ENCODE peak calls at places on chromosomes 13 and 19, in eight cellular contexts. B, F, R, C, Z, H, Q and T are unnamed samples.

GRCh38 chr13:111943229-111943795 is 123.6 kb upstream of the SOX1 start:
- DNase-seq in Q (no peak), Z (no peak), H (no peak), B (no peak), F (no peak), C (no peak), R (no peak), T (no peak)

GRCh38 chr19:33055718-33056117 is 9.0 kb downstream of the RHPN2 start:
- DNase-seq in B (no peak), H (no peak), R (peak; percentile 49), F (no peak), Q (no peak), Z (no peak), C (no peak), T (no peak)

GRCh38 chr13:63954683-63955082 is 2539.0 kb upstream of the PCDH20 start:
- DNase-seq in R (no peak), B (no peak), F (no peak), C (no peak), Z (no peak), Q (no peak), H (no peak), T (no peak)

GRCh38 chr13:95185851-95186250 is 115.4 kb downstream of the ABCC4 start:
- DNase-seq in C (no peak), Q (no peak), F (no peak), R (no peak), Z (peak; percentile 16), B (peak; percentile 43), H (no peak), T (no peak)

GRCh38 chr19:33674575-33675367 is 53.0 kb downstream of the CHST8 start:
- DNase-seq in F (no peak), H (peak; percentile 57), B (no peak), C (no peak), R (no peak), Z (no peak), Q (no peak), T (no peak)

GRCh38 chr13:29758591-29759114 is 91.8 kb downstream of the UBL3 start:
- DNase-seq in Z (no peak), H (no peak), B (peak; percentile 13), C (peak; percentile 59), Q (peak; percentile 13), R (no peak), F (no peak), T (no peak)

GRCh38 chr13:41137951-41138350 is 5.3 kb upstream of the KBTBD6 start:
- DNase-seq in Q (no peak), F (no peak), H (no peak), R (peak; percentile 81), Z (no peak), C (no peak), B (no peak), T (no peak)

GRCh38 chr19:38484747-38485146 is 51.3 kb downstream of the RYR1 start:
- DNase-seq in B (no peak), H (no peak), Z (no peak), C (no peak), Q (no peak), R (no peak), F (no peak), T (no peak)

GRCh38 chr13:44974056-44974798 is 15.0 kb downstream of the NUFIP1 start:
- DNase-seq in F (peak; percentile 63), Q (peak; percentile 57), C (peak; percentile 66), Z (no peak), B (no peak), H (no peak), R (peak; percentile 65), T (no peak)

GRCh38 chr13:20475927-20476691 is 49.5 kb downstream of the CRYL1 start:
- DNase-seq in C (no peak), Q (no peak), F (no peak), H (no peak), B (peak; percentile 54), Z (peak; percentile 85), R (no peak), T (no peak)

GRCh38 chr13:109610517-109610916 is 175.9 kb downstream of the IRS2 start:
- DNase-seq in R (no peak), F (peak; percentile 8), Z (peak; percentile 58), B (peak; percentile 13), C (peak; percentile 50), H (peak; percentile 69), Q (peak; percentile 35), T (no peak)

GRCh38 chr19:39967561-39967960 is 3.4 kb upstream of the PSMC4 start:
- DNase-seq in C (no peak), Z (no peak), F (no peak), H (no peak), B (no peak), Q (no peak), R (no peak), T (no peak)

GRCh38 chr13:28707629-28708427 is 10.9 kb downstream of the SLC46A3 start:
- DNase-seq in R (peak; percentile 92), F (no peak), H (no peak), C (no peak), Z (no peak), B (no peak), Q (no peak), T (no peak)

GRCh38 chr19:29268103-29268502 is 55.2 kb upstream of the UQCRFS1 start:
- DNase-seq in Z (no peak), C (no peak), Q (no peak), F (no peak), R (no peak), H (no peak), B (no peak), T (no peak)

GRCh38 chr13:34321986-34322385 is 504.0 kb downstream of the RFC3 start:
- DNase-seq in Q (no peak), B (no peak), H (no peak), C (no peak), Z (no peak), R (no peak), F (no peak), T (no peak)

GRCh38 chr19:57099199-57099661 is 20.6 kb upstream of the USP29 start:
- DNase-seq in Z (peak; percentile 36), R (peak; percentile 35), C (peak; percentile 85), B (peak; percentile 37), H (peak; percentile 84), Q (peak; percentile 46), F (peak; percentile 28), T (peak; percentile 13)

GRCh38 chr19:19059018-19059836 is 4.6 kb upstream of the SLC25A42 start:
- DNase-seq in Q (no peak), H (no peak), R (no peak), Z (no peak), C (peak; percentile 75), B (no peak), F (no peak), T (no peak)

GRCh38 chr19:38193445-38193844 is 30.6 kb downstream of the DPF1 start:
- DNase-seq in H (no peak), Z (no peak), Q (no peak), B (no peak), C (no peak), R (no peak), F (no peak), T (no peak)

GRCh38 chr13:74529968-74530367 is 395.8 kb upstream of the KLF12 start:
- DNase-seq in B (no peak), C (no peak), H (no peak), F (no peak), Q (no peak), Z (no peak), R (no peak), T (no peak)

GRCh38 chr19:40133491-40133890 is 42.7 kb upstream of the ZNF780A start:
- DNase-seq in Q (no peak), C (no peak), B (no peak), R (no peak), H (no peak), F (no peak), Z (no peak), T (no peak)

GRCh38 chr19:32010071-32010470 is 335.3 kb upstream of the ZNF507 start:
- DNase-seq in B (no peak), Q (no peak), C (no peak), R (no peak), H (no peak), F (no peak), Z (no peak), T (no peak)

GRCh38 chr19:13025819-13026477 is 30.7 kb downstream of the NFIX start:
- DNase-seq in R (no peak), Q (no peak), H (no peak), C (no peak), B (no peak), F (no peak), Z (no peak), T (no peak)

GRCh38 chr19:9839415-9839814 is 4.3 kb downstream of the PIN1 start:
- DNase-seq in B (no peak), Z (no peak), F (no peak), H (no peak), Q (no peak), R (peak; percentile 51), C (no peak), T (no peak)
- H3K27ac ChIP-seq in B (no peak overlapping the region), Z (no peak overlapping the region), F (no peak overlapping the region), H (no peak overlapping the region), Q (no peak overlapping the region), R (no peak overlapping the region), C (no peak overlapping the region), T (no peak overlapping the region)

DNA sequence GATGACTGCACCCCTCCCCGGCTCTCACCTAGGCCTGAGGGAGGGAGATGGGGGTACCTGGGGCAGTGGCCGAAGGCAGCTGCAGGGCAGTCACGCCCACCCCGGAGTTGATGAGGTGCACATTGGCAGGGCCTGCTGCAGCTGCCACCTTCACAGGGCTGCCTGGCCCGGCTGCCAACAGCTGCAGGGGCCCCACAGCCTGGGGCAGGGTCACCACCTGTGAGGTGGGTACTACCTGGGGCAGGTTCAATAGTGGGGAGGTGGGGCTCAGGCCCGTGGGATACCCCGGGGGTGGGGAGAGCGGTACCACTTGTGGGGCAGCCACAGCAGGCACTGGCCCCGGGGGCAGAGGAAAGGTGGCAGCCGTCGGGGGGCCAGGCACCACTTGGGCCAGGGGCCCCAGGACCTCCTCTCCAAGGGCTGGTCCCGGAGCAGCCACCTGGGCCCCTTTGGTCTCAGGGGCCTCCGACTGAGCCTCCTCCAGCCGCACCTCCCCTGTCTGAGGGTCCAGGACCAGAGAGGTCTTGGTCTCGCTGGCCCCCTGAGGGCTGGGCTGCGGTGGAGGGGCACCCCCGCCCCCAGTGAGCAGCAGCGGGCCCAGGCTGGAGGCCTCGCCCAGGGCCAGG is 2.6 kb downstream of the SIX5 start:
- DNase-seq in Z (no peak), Q (no peak), B (no peak), H (peak; percentile 71), R (no peak), C (no peak), F (no peak), T (no peak)
- H3K27ac ChIP-seq in Z (no peak overlapping the region), Q (peak overlapping the region; percentile 95), B (no peak overlapping the region), H (peak overlapping the region; percentile 89), R (peak overlapping the region; percentile 78), C (peak overlapping the region; percentile 94), F (peak overlapping the region; percentile 97), T (peak overlapping the region; percentile 73)

DNA sequence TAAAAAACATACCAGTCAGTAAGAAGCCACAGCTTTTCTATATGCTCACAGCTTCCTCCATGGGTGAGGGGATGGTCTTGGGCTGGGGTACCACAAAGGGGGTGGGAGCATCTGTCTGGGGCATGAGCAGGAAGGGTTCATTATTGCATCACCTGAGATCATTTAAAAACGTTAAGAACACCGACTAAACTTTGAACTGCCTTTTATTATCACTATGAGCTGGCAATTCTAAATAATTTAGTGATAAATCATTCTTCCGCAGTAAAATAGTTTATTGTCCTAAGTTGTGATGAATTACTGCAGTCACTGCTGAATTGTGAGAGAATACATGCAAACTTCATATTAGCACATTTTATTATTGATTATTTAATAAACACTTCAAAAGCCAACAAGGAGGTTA is 71.6 kb downstream of the KL start:
- DNase-seq in R (no peak), C (no peak), B (no peak), F (no peak), Z (no peak), Q (no peak), H (no peak), T (no peak)
- H3K27ac ChIP-seq in R (no peak overlapping the region), C (no peak overlapping the region), B (no peak overlapping the region), F (no peak overlapping the region), Z (no peak overlapping the region), Q (no peak overlapping the region), H (no peak overlapping the region), T (no peak overlapping the region)

GRCh38 chr19:45322744-45323281 is at the start of gene CKM:
- DNase-seq in Z (no peak), C (no peak), H (no peak), Q (peak; percentile 82), F (no peak), B (no peak), R (no peak), T (no peak)
- H3K27ac ChIP-seq in Z (no peak within 1 kb of the TSS), C (no peak within 1 kb of the TSS), H (peak within 1 kb of the TSS; percentile 76), Q (peak within 1 kb of the TSS; percentile 95), F (no peak within 1 kb of the TSS), B (no peak within 1 kb of the TSS), R (no peak within 1 kb of the TSS), T (no peak within 1 kb of the TSS)